ENCODE peak calls at places on chromosomes 16 and 17, in five cellular contexts. I is GM12878, H is K562, Y is SK-N-SH, S is GM12892. U is an unnamed sample.

GRCh38 chr16:73369841-73370240 is 321.9 kb upstream of the ZFHX3 start:
- DNase-seq in I (no peak), H (no peak), Y (no peak), S (no peak), U (no peak)

GRCh38 chr16:54059319-54059718 is 227.3 kb downstream of the IRX3 start:
- DNase-seq in I (no peak), H (no peak), Y (peak; percentile 19), S (no peak), U (no peak)

GRCh38 chr16:85402910-85403692 is 210.0 kb upstream of the GSE1 start:
- DNase-seq in I (no peak), H (peak; percentile 91), Y (no peak), S (no peak), U (no peak)

GRCh38 chr16:27928542-27928941 is 135.0 kb downstream of the GSG1L start:
- DNase-seq in I (no peak), H (no peak), Y (no peak), S (no peak), U (no peak)

GRCh38 chr16:10981697-10982216 is 37.4 kb downstream of the CLEC16A start:
- DNase-seq in I (no peak), H (peak; percentile 27), Y (peak; percentile 53), S (no peak), U (no peak)

GRCh38 chr16:54633943-54634362 is 296.7 kb upstream of the IRX5 start:
- DNase-seq in I (no peak), H (peak; percentile 49), Y (no peak), S (no peak), U (no peak)

GRCh38 chr17:49887086-49887743 is 39.3 kb upstream of the TAC4 start:
- DNase-seq in I (no peak), H (no peak), Y (no peak), S (no peak), U (no peak)

GRCh38 chr16:19474617-19475016 is 47.3 kb downstream of the GDE1 start:
- DNase-seq in I (no peak), H (no peak), Y (no peak), S (no peak), U (no peak)

GRCh38 chr17:39653662-39654331 is 11.4 kb upstream of the TCAP start:
- DNase-seq in I (no peak), H (peak; percentile 91), Y (peak; percentile 92), S (peak; percentile 98), U (peak; percentile 98)

GRCh38 chr16:11852092-11852809 is 909 bp upstream of the RSL1D1 start:
- DNase-seq in I (no peak), H (peak; percentile 36), Y (peak; percentile 25), S (no peak), U (no peak)

GRCh38 chr17:49508061-49508865 is 13.2 kb downstream of the NGFR start:
- DNase-seq in I (no peak), H (no peak), Y (peak; percentile 59), S (no peak), U (no peak)

DNA sequence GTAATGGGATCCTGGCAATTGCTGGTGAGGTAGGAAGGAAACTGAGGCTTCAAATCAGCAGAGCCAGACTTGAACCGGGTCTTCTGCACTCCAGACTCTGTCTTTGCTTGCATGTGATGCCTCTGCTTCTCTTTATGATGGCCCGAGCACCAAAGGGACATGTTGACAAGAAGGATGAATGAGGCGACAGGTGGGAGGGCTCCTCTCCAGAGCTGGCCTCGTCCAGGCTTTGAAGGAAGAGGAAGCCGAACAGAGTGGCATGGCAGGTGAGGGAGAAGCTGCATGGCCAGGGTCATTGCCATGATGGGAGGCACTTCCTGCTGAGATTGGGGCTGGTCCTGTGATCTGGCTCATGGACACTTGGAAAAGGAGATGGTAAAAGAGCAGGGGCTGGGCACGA is 40.8 kb downstream of the AKAP1 start:
- DNase-seq in I (no peak), H (no peak), Y (no peak), S (no peak), U (no peak)
- TF ChIP-seq TAF1 in I (no peak), H (no peak), Y (no peak), S (no peak), U (no peak)

GRCh38 chr16:81635336-81635947 is 143.6 kb upstream of the PLCG2 start:
- DNase-seq in I (no peak), H (no peak), Y (no peak), S (no peak), U (no peak)

GRCh38 chr16:81634380-81635121 is 144.5 kb upstream of the PLCG2 start:
- DNase-seq in I (no peak), H (peak; percentile 66), Y (no peak), S (no peak), U (no peak)

GRCh38 chr16:81633680-81634379 is 145.3 kb upstream of the PLCG2 start:
- DNase-seq in I (no peak), H (peak; percentile 74), Y (no peak), S (no peak), U (no peak)

GRCh38 chr16:81632392-81633146 is 146.5 kb upstream of the PLCG2 start:
- DNase-seq in I (no peak), H (peak; percentile 74), Y (no peak), S (no peak), U (no peak)

GRCh38 chr16:81633147-81633619 is 145.9 kb upstream of the PLCG2 start:
- DNase-seq in I (no peak), H (no peak), Y (no peak), S (no peak), U (no peak)
- TF ChIP-seq TAF1 in I (no peak), H (no peak), Y (no peak), S (no peak), U (no peak)

GRCh38 chr17:19453296-19453695 is 42.3 kb downstream of the RNF112 start:
- DNase-seq in I (no peak), H (no peak), Y (no peak), S (no peak), U (no peak)
- TF ChIP-seq TAF1 in I (no peak), H (no peak), Y (no peak), S (no peak), U (no peak)

DNA sequence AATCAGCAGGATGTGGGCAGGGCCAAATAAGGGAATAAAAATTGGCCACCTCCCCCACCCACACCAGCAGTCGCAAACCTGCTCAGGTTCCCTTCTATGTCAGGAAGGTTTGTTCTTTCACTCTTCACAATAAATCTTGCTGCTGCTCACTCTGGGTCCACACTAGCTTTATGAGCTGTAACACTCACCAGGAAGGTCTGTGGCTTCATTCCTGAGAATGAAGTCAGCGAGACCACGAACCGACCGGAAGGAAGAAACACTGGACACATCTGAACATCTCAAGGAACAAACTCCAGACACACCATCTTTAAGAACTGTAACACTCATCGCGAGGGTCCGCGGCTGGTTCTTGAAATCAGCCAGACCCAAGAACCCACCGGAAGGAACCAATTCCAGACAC is 115.5 kb upstream of the TBX2 start:
- DNase-seq in I (no peak), H (no peak), Y (no peak), S (no peak), U (no peak)
- TF ChIP-seq TAF1 in I (no peak), H (no peak), Y (no peak), S (no peak), U (no peak)

U was measured in GM12891.